ENCODE peak calls at places on chromosomes 12 and 14, in seven cellular contexts. O is T-cell; U is stimulated activated CD4-positive, alpha-beta T cell treated with anti-CD3 and anti-CD28 coated beads, TNF-alpha, amount 100 ng/mL, for 4 hours; H is Right ventricle myocardium superior; R is right atrium auricular region; Y is GM23338; D is fibroblast of villous mesenchyme. P is an unnamed sample.

GRCh38 chr12:63937381-63938168 is 93.1 kb downstream of the SRGAP1 start:
- DNase-seq in O (no peak), U (no peak), H (no peak), R (no peak), Y (no peak), D (no peak), P (no peak)

GRCh38 chr14:97827746-97828145 is 1030.6 kb downstream of the VRK1 start:
- DNase-seq in O (no peak), U (no peak), H (no peak), R (no peak), Y (no peak), D (no peak), P (no peak)

GRCh38 chr14:38790916-38791315 is 312.1 kb downstream of the SEC23A start:
- DNase-seq in O (no peak), U (no peak), H (no peak), R (no peak), Y (peak), D (no peak), P (no peak)

GRCh38 chr12:28440209-28440608 is 250.0 kb downstream of the CCDC91 start:
- DNase-seq in O (no peak), U (no peak), H (no peak), R (no peak), Y (no peak), D (no peak), P (no peak)

GRCh38 chr12:41293011-41293410 is 104.9 kb downstream of the PDZRN4 start:
- DNase-seq in O (no peak), U (no peak), H (no peak), R (no peak), Y (no peak), D (no peak), P (no peak)

GRCh38 chr12:71152838-71153237 is 5.0 kb downstream of the TSPAN8 start:
- DNase-seq in O (no peak), U (no peak), H (no peak), R (no peak), Y (no peak), D (no peak), P (no peak)

GRCh38 chr12:47744005-47744651 is 14.6 kb downstream of the RAPGEF3 start:
- DNase-seq in O (peak), U (no peak), H (no peak), R (no peak), Y (peak), D (no peak), P (no peak)

GRCh38 chr14:87160964-87161363 is 832.0 kb downstream of the GALC start:
- DNase-seq in O (no peak), U (no peak), H (no peak), R (no peak), Y (no peak), D (no peak), P (no peak)

GRCh38 chr12:9024512-9024911 is 35.2 kb downstream of the KLRG1 start:
- DNase-seq in O (no peak), U (no peak), H (no peak), R (no peak), Y (no peak), D (no peak), P (no peak)

GRCh38 chr14:93091666-93092065 is 24.1 kb downstream of the ITPK1 start:
- DNase-seq in O (no peak), U (no peak), H (no peak), R (no peak), Y (no peak), D (no peak), P (no peak)

GRCh38 chr12:102643871-102644551 is 163.6 kb upstream of the IGF1 start:
- DNase-seq in O (no peak), U (no peak), H (no peak), R (no peak), Y (no peak), D (no peak), P (no peak)

GRCh38 chr12:45613306-45613705 is 116.2 kb upstream of the ARID2 start:
- DNase-seq in O (no peak), U (no peak), H (no peak), R (no peak), Y (no peak), D (peak), P (no peak)

GRCh38 chr14:89600950-89601826 is 184.2 kb upstream of the FOXN3 start:
- DNase-seq in O (no peak), U (no peak), H (no peak), R (no peak), Y (no peak), D (peak), P (no peak)

GRCh38 chr12:113476093-113476986 is 4.7 kb upstream of the LHX5 start:
- DNase-seq in O (no peak), U (no peak), H (no peak), R (no peak), Y (peak), D (no peak), P (no peak)

GRCh38 chr14:104382361-104383087 is 197.0 kb upstream of the C14orf180 start:
- DNase-seq in O (no peak), U (no peak), H (peak), R (no peak), Y (no peak), D (no peak), P (no peak)

GRCh38 chr12:55009171-55009570 is 10.6 kb upstream of the NEUROD4 start:
- DNase-seq in O (no peak), U (no peak), H (no peak), R (no peak), Y (no peak), D (no peak), P (no peak)

GRCh38 chr14:100256339-100256895 is 17.5 kb downstream of the YY1 start:
- DNase-seq in O (no peak), U (no peak), H (no peak), R (no peak), Y (no peak), D (no peak), P (no peak)

GRCh38 chr14:91288876-91289275 is 44.4 kb upstream of the GPR68 start:
- DNase-seq in O (no peak), U (no peak), H (no peak), R (no peak), Y (no peak), D (no peak), P (no peak)

GRCh38 chr14:98867146-98867545 is 404.9 kb downstream of the BCL11B start:
- DNase-seq in O (no peak), U (no peak), H (no peak), R (no peak), Y (no peak), D (no peak), P (no peak)

GRCh38 chr12:127230843-127231260 is 1036.1 kb upstream of the TMEM132C start:
- DNase-seq in O (no peak), U (no peak), H (no peak), R (no peak), Y (no peak), D (peak), P (no peak)

GRCh38 chr14:38098074-38098846 is 109.4 kb upstream of the SSTR1 start:
- DNase-seq in O (no peak), U (no peak), H (no peak), R (no peak), Y (no peak), D (peak), P (no peak)

GRCh38 chr14:64549016-64549415 is 745 bp upstream of the PPP1R36 start:
- DNase-seq in O (no peak), U (no peak), H (no peak), R (no peak), Y (no peak), D (peak), P (no peak)

P was measured in osteocyte.